ENCODE peak calls at places on chromosome 10, in ten cellular contexts. T, U, H, B, E, K, Q, C, F and D are unnamed samples.

GRCh38 chr10:32163076-32163773 is 107.0 kb upstream of the KIF5B start:
- DNase-seq in K (no peak), C (peak), F (no peak), H (no peak), B (no peak), U (no peak), T (no peak), E (no peak), Q (no peak), D (no peak)

GRCh38 chr10:29618341-29619171 is 16.2 kb downstream of the SVIL start:
- DNase-seq in T (no peak), E (no peak), C (peak), U (peak), H (no peak), K (peak), B (no peak), F (no peak), Q (no peak), D (peak)

GRCh38 chr10:60006046-60006445 is 99.7 kb upstream of the CCDC6 start:
- DNase-seq in K (no peak), B (no peak), T (no peak), U (no peak), C (no peak), Q (no peak), F (no peak), E (no peak), H (no peak), D (peak)

GRCh38 chr10:79161557-79161956 is 92.8 kb downstream of the ZMIZ1 start:
- DNase-seq in C (no peak), B (no peak), H (no peak), T (no peak), E (no peak), F (no peak), K (no peak), Q (no peak), U (no peak), D (no peak)

GRCh38 chr10:6457376-6457775 is 122.7 kb downstream of the PRKCQ start:
- DNase-seq in H (no peak), U (no peak), T (no peak), C (no peak), K (no peak), B (no peak), F (no peak), E (no peak), Q (no peak), D (no peak)

GRCh38 chr10:129900825-129901224 is 63.2 kb downstream of the EBF3 start:
- DNase-seq in Q (no peak), C (no peak), F (no peak), H (no peak), T (no peak), B (no peak), K (no peak), E (no peak), U (no peak), D (no peak)

GRCh38 chr10:93294004-93294403 is 188.1 kb downstream of the MYOF start:
- DNase-seq in U (no peak), T (no peak), F (peak), B (peak), K (no peak), H (no peak), C (no peak), E (no peak), Q (no peak), D (peak)

GRCh38 chr10:4639960-4640359 is 186.0 kb upstream of the AKR1E2 start:
- DNase-seq in B (no peak), U (no peak), F (no peak), Q (no peak), T (no peak), K (peak), C (no peak), H (no peak), E (no peak), D (no peak)

GRCh38 chr10:133216776-133217175 is 13.2 kb upstream of the UTF1 start:
- DNase-seq in H (no peak), B (no peak), K (no peak), T (no peak), Q (no peak), U (no peak), E (no peak), F (no peak), C (no peak), D (no peak)

GRCh38 chr10:69222157-69223027 is 2.3 kb downstream of the HKDC1 start:
- DNase-seq in F (peak), T (no peak), C (peak), K (peak), E (peak), U (peak), Q (no peak), B (peak), H (peak), D (peak)

GRCh38 chr10:45239642-45240041 is 75.8 kb downstream of the OR13A1 start:
- DNase-seq in E (no peak), T (no peak), B (no peak), U (no peak), C (peak), K (peak), F (no peak), Q (no peak), H (no peak), D (no peak)

GRCh38 chr10:21602313-21602712 is 68.3 kb downstream of the MLLT10 start:
- DNase-seq in Q (no peak), H (no peak), K (no peak), T (no peak), E (no peak), B (no peak), C (peak), F (no peak), U (no peak), D (no peak)

GRCh38 chr10:110725809-110726641 is 81.9 kb downstream of the RBM20 start:
- DNase-seq in F (no peak), C (peak), K (peak), T (no peak), B (no peak), H (no peak), Q (no peak), U (peak), E (no peak), D (peak)

GRCh38 chr10:62426086-62426485 is 51.9 kb downstream of the ZNF365 start:
- DNase-seq in B (peak), Q (no peak), H (no peak), C (peak), E (no peak), F (peak), U (no peak), K (no peak), T (no peak), D (peak)

GRCh38 chr10:62424026-62424425 is 49.9 kb downstream of the ZNF365 start:
- DNase-seq in U (no peak), K (no peak), C (no peak), B (no peak), E (no peak), Q (no peak), H (no peak), F (no peak), T (no peak), D (peak)

GRCh38 chr10:62426600-62426999 is 52.4 kb downstream of the ZNF365 start:
- DNase-seq in C (no peak), F (no peak), Q (no peak), E (no peak), H (no peak), B (no peak), K (no peak), T (no peak), U (no peak), D (no peak)

DNA sequence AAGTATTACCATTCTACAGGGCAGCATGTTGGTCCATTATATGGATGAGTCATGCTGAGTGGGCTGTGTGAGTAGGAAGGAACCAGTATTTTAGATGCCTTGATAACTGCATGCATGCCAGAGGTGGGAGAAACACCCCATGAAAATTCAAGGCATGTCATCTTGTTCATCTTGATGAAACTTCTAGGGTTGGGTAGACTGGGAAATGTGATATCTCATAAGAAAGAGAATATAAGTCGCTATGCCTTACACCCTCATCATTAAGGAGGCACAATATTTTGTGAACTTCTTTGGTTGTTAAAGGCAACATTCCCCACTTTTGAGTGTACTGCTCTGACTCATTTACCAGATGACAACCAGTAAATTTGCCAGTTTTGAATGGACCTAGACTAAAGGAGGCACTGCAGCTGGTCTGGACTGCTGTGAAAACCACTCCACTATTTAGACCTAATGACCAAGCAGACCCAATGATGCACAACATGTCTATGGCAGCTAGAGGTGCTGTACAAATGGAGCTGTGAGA is 48.0 kb downstream of the ZNF365 start:
- DNase-seq in E (no peak), K (peak), B (no peak), H (no peak), Q (no peak), U (no peak), T (no peak), C (peak), F (no peak), D (peak)
- TF ChIP-seq CTCF in E (no peak), K (no peak), B (no peak), H (no peak), Q (no peak), U (no peak), T (no peak), C (peak), F (no peak), D (no peak)

DNA sequence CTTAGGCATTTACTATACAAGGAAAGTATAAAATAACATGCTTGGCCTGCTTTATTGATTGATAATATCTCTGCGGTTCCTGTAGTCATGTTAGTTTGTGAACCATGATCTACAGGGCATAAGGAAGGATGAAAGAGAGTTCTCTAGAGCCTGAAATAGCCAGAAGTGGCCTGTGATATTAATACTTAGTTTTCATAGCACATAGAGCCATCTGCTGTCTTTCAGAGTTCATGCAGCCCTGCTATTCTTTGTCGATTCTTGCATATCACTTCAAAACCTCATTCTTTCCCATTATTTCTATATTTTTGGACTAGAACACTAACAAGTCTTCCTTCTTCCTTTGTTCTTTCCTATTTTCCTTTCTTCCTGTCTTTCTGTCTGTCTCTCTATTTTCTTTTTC is 26.4 kb upstream of the PRKG1 start:
- DNase-seq in T (no peak), F (no peak), K (peak), E (no peak), B (no peak), H (no peak), Q (no peak), C (no peak), U (no peak), D (no peak)
- TF ChIP-seq CTCF in T (no peak), F (no peak), K (peak), E (no peak), B (no peak), H (no peak), Q (no peak), C (no peak), U (peak), D (no peak)

GRCh38 chr10:118730699-118731456 is 23.9 kb downstream of the CACUL1 start:
- DNase-seq in U (peak), E (no peak), T (no peak), Q (no peak), K (no peak), C (no peak), H (no peak), B (no peak), F (no peak), D (peak)

GRCh38 chr10:118732253-118733194 is 22.2 kb downstream of the CACUL1 start:
- DNase-seq in F (no peak), B (no peak), T (no peak), E (no peak), Q (no peak), C (no peak), K (no peak), U (no peak), H (no peak), D (no peak)

GRCh38 chr10:118735294-118735693 is 19.5 kb downstream of the CACUL1 start:
- DNase-seq in E (no peak), C (no peak), U (no peak), H (no peak), T (no peak), K (no peak), Q (no peak), B (no peak), F (no peak), D (no peak)

GRCh38 chr10:118737594-118738302 is 17.0 kb downstream of the CACUL1 start:
- DNase-seq in K (no peak), E (no peak), T (no peak), H (no peak), Q (no peak), F (no peak), U (no peak), B (no peak), C (no peak), D (no peak)

DNA sequence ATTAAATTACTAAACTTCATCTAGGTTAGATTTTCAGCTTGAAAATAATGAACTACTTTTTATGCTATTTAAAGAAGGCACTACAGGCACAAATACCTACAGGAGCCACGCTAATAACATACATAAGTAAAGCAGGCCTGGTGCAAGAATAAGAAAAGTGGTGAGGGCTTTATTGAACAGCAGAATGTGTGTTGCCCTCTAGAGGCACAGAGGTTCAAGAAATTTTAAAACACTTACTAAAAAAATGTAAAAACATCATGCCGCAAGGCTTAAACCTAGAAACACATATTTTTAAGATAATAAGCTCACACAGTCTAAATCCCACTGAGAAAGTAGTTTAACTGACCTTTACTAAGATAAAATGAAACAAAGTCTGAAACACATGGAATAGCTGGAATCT is 20.3 kb downstream of the CACUL1 start:
- DNase-seq in B (no peak), F (no peak), H (no peak), K (no peak), T (no peak), Q (no peak), C (no peak), U (no peak), E (no peak), D (no peak)
- TF ChIP-seq CTCF in B (peak), F (no peak), H (no peak), K (peak), T (peak), Q (no peak), C (peak), U (peak), E (no peak), D (peak)

GRCh38 chr10:30834636-30835035 is 197.0 kb downstream of the ZNF438 start:
- DNase-seq in K (no peak), C (no peak), E (no peak), F (no peak), Q (no peak), T (no peak), H (no peak), B (no peak), U (no peak), D (no peak)

GRCh38 chr10:30832727-30833624 is 198.7 kb downstream of the ZNF438 start:
- DNase-seq in U (no peak), B (no peak), C (no peak), F (no peak), E (no peak), T (no peak), K (no peak), Q (no peak), H (no peak), D (no peak)

GRCh38 chr10:30834143-30834542 is 197.5 kb downstream of the ZNF438 start:
- DNase-seq in U (no peak), F (no peak), Q (no peak), H (no peak), K (no peak), E (no peak), T (no peak), C (no peak), B (no peak), D (no peak)

GRCh38 chr10:30831876-30832726 is 199.6 kb downstream of the ZNF438 start:
- DNase-seq in U (no peak), B (no peak), E (no peak), F (no peak), T (no peak), Q (no peak), C (no peak), K (no peak), H (no peak), D (no peak)

DNA sequence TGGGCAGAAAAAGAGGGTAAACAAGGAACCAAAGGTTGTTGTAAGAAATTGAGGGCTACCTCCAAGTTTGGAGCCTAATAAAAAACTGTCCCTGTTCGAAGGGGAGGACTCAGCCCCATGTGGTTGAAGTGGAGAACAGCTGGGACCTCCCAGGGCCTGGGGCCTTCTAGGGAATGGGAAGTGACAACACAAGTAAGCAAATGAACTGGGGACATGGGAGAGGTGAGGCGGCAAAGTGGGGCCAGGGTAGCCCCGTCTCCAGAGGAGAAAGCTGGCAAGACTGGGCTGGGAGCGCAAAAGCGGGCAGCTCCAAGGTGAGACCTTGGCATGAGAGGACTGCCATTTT is 198.1 kb downstream of the ZNF438 start:
- DNase-seq in F (no peak), Q (no peak), T (no peak), C (no peak), E (no peak), U (no peak), K (no peak), B (no peak), H (peak), D (no peak)
- TF ChIP-seq CTCF in F (no peak), Q (no peak), T (no peak), C (no peak), E (no peak), U (no peak), K (peak), B (no peak), H (no peak), D (no peak)

GRCh38 chr10:127577376-127577775 is 28.3 kb downstream of the NPS start:
- DNase-seq in E (no peak), U (no peak), T (no peak), K (peak), H (no peak), C (peak), F (no peak), Q (no peak), B (no peak), D (no peak)
- TF ChIP-seq CTCF in E (no peak), U (peak), T (peak), K (no peak), H (no peak), C (peak), F (no peak), Q (no peak), B (peak), D (peak)

GRCh38 chr10:117553171-117553814 is 10.7 kb downstream of the EMX2 start:
- DNase-seq in F (no peak), K (no peak), H (no peak), C (no peak), B (no peak), U (no peak), Q (no peak), E (no peak), T (no peak), D (no peak)
- TF ChIP-seq CTCF in F (no peak), K (no peak), H (no peak), C (no peak), B (no peak), U (peak), Q (no peak), E (no peak), T (no peak), D (no peak)

GRCh38 chr10:72085166-72085565 is 3.2 kb downstream of the SPOCK2 start:
- DNase-seq in T (no peak), F (no peak), K (no peak), E (no peak), H (no peak), B (no peak), U (no peak), C (no peak), Q (no peak), D (no peak)

GRCh38 chr10:72087969-72088878 is at the start of gene SPOCK2:
- DNase-seq in U (no peak), E (no peak), F (no peak), K (no peak), Q (peak), C (no peak), B (no peak), T (peak), H (no peak), D (no peak)

GRCh38 chr10:72087392-72087968 is 871 bp downstream of the SPOCK2 start:
- DNase-seq in E (no peak), T (no peak), C (no peak), U (peak), B (no peak), F (no peak), Q (peak), K (no peak), H (no peak), D (no peak)

GRCh38 chr10:72085864-72086465 is 2.4 kb downstream of the SPOCK2 start:
- DNase-seq in H (no peak), C (no peak), T (no peak), Q (peak), B (no peak), U (no peak), K (no peak), E (no peak), F (no peak), D (no peak)

DNA sequence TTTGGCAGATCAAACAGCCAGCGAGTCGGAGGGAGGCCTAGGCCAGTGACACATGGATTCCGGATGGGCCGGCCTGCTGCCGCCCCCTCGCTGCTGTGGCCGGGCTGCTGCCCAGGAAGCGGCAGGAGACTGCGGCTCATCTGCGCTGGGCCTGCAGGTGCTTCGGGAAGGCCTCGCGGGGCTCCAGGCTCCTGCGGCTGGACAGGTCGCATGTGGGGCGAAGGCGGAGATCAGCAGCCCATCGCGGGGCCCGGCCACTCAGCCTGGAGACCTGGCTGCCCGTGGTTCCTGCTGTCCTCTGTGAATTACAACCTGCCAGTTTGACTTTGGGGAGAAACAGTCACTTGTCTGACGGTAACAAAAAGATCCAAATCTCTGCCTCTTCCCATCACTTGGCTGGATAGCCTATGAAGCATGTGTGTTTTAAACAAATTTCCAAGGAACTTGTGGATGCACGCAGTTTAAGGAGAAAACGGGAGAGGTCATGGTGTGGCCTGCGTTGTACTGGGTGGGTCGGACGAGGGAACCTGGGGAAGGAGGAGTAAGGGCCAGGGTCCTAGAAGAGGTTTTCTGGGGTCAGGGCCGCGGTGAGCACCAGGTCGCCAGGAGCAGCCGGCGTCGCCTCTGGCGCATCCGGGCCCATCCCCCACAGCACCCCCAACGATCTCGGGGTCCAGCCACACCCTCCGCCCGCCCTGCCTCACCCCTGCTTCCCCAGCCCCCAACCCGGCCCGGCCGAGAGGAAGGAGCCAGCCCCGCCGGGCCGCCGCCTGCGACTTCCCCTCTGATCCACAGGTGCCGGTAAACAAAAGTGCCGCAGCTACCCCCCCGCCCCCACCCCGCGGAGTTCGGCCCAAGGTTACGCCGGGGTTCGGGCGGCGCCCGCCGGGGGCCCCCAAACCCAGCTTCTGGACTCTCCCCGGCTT is 1.6 kb downstream of the SPOCK2 start:
- DNase-seq in U (no peak), K (no peak), B (no peak), E (no peak), C (peak), F (no peak), H (peak), Q (peak), T (peak), D (no peak)
- TF ChIP-seq CTCF in U (no peak), K (no peak), B (no peak), E (no peak), C (no peak), F (no peak), H (no peak), Q (no peak), T (peak), D (no peak)

GRCh38 chr10:121751191-121751760 is 153.0 kb upstream of the FGFR2 start:
- DNase-seq in B (no peak), E (no peak), Q (no peak), T (no peak), F (no peak), C (no peak), H (no peak), U (no peak), K (no peak), D (no peak)

GRCh38 chr10:121754667-121755066 is 156.4 kb upstream of the FGFR2 start:
- DNase-seq in F (no peak), C (no peak), H (no peak), T (no peak), E (no peak), U (no peak), Q (no peak), K (no peak), B (no peak), D (peak)

GRCh38 chr10:121753726-121754476 is 155.7 kb upstream of the FGFR2 start:
- DNase-seq in U (no peak), K (peak), B (no peak), H (no peak), Q (no peak), E (peak), T (no peak), C (peak), F (peak), D (peak)
- TF ChIP-seq CTCF in U (peak), K (peak), B (no peak), H (peak), Q (no peak), E (peak), T (peak), C (peak), F (peak), D (no peak)